ENCODE peak calls at places on chromosomes 13 and 19, in nine cellular contexts. V is GM13976, Q is upper lobe of right lung, A is OCI-LY7, R is brain microvascular endothelial cell, B is endothelial cell, O is psoas muscle, G is endothelial cell of umbilical vein, Y is neural progenitor cell. J is an unnamed sample.

GRCh38 chr13:22846551-22846950 is 334.2 kb upstream of the SGCG start:
- DNase-seq in V (no peak), Q (no peak), A (no peak), R (no peak), B (no peak), O (no peak), G (no peak), Y (no peak), J (no peak)

GRCh38 chr13:52158629-52159158 is 703 bp downstream of the NEK3 start:
- DNase-seq in V (no peak), Q (no peak), A (no peak), R (peak; percentile 12), B (no peak), O (peak; percentile 27), G (peak; percentile 2), Y (no peak), J (no peak)

GRCh38 chr13:30274083-30274482 is 33.3 kb downstream of the KATNAL1 start:
- DNase-seq in V (no peak), Q (no peak), A (no peak), R (no peak), B (no peak), O (no peak), G (no peak), Y (no peak), J (no peak)

GRCh38 chr19:7109678-7110289 is 40.3 kb downstream of the ZNF557 start:
- DNase-seq in V (no peak), Q (no peak), A (no peak), R (peak; percentile 3), B (no peak), O (no peak), G (no peak), Y (peak; percentile 73), J (no peak)

GRCh38 chr13:44543424-44543823 is 32.7 kb downstream of the TSC22D1 start:
- DNase-seq in V (no peak), Q (no peak), A (no peak), R (no peak), B (no peak), O (no peak), G (no peak), Y (no peak), J (no peak)

GRCh38 chr13:65843314-65843731 is 1386.8 kb downstream of the PCDH9 start:
- DNase-seq in V (no peak), Q (no peak), A (no peak), R (no peak), B (no peak), O (no peak), G (no peak), Y (no peak), J (no peak)

GRCh38 chr13:72985610-72986009 is 73.2 kb upstream of the KLF5 start:
- DNase-seq in V (no peak), Q (no peak), A (no peak), R (no peak), B (no peak), O (no peak), G (no peak), Y (no peak), J (no peak)

GRCh38 chr13:102197193-102197592 is 204.7 kb downstream of the FGF14 start:
- DNase-seq in V (no peak), Q (no peak), A (no peak), R (no peak), B (peak; percentile 14), O (no peak), G (no peak), Y (peak; percentile 28), J (no peak)

GRCh38 chr19:7393459-7393858 is 44.7 kb downstream of the ARHGEF18 start:
- DNase-seq in V (no peak), Q (no peak), A (no peak), R (no peak), B (no peak), O (no peak), G (no peak), Y (no peak), J (no peak)

GRCh38 chr13:33746867-33747266 is 71.1 kb upstream of the RFC3 start:
- DNase-seq in V (no peak), Q (no peak), A (no peak), R (no peak), B (no peak), O (no peak), G (no peak), Y (no peak), J (no peak)

GRCh38 chr19:48913114-48913513 is 13.0 kb downstream of the NUCB1 start:
- DNase-seq in V (peak; percentile 56), Q (no peak), A (peak; percentile 63), R (no peak), B (no peak), O (no peak), G (no peak), Y (peak; percentile 59), J (no peak)

GRCh38 chr13:73656863-73657262 is 477.3 kb downstream of the KLF12 start:
- DNase-seq in V (no peak), Q (no peak), A (no peak), R (no peak), B (no peak), O (no peak), G (no peak), Y (no peak), J (no peak)

GRCh38 chr13:109389892-109390345 is 396.5 kb downstream of the IRS2 start:
- DNase-seq in V (no peak), Q (no peak), A (no peak), R (no peak), B (no peak), O (no peak), G (no peak), Y (no peak), J (no peak)

GRCh38 chr19:1259873-1260748 is 9.0 kb upstream of the CIRBP start:
- DNase-seq in V (no peak), Q (peak; percentile 82), A (peak; percentile 64), R (no peak), B (no peak), O (peak; percentile 60), G (peak; percentile 24), Y (peak; percentile 37), J (no peak)

GRCh38 chr13:46288570-46289259 is 77.0 kb downstream of the LRRC63 start:
- DNase-seq in V (peak; percentile 59), Q (no peak), A (peak; percentile 67), R (peak; percentile 36), B (peak; percentile 12), O (no peak), G (peak; percentile 50), Y (peak; percentile 68), J (no peak)

GRCh38 chr13:46286972-46287371 is 75.2 kb downstream of the LRRC63 start:
- DNase-seq in V (no peak), Q (no peak), A (no peak), R (no peak), B (no peak), O (no peak), G (no peak), Y (no peak), J (no peak)

GRCh38 chr13:46289260-46289955 is 77.7 kb downstream of the LRRC63 start:
- DNase-seq in V (no peak), Q (no peak), A (no peak), R (no peak), B (no peak), O (no peak), G (no peak), Y (no peak), J (no peak)
- TF ChIP-seq CTCF in V (no peak), Q (no peak), A (peak; percentile 58), R (no peak), B (peak; percentile 40), O (no peak), G (no peak), Y (no peak), J (no peak)

DNA sequence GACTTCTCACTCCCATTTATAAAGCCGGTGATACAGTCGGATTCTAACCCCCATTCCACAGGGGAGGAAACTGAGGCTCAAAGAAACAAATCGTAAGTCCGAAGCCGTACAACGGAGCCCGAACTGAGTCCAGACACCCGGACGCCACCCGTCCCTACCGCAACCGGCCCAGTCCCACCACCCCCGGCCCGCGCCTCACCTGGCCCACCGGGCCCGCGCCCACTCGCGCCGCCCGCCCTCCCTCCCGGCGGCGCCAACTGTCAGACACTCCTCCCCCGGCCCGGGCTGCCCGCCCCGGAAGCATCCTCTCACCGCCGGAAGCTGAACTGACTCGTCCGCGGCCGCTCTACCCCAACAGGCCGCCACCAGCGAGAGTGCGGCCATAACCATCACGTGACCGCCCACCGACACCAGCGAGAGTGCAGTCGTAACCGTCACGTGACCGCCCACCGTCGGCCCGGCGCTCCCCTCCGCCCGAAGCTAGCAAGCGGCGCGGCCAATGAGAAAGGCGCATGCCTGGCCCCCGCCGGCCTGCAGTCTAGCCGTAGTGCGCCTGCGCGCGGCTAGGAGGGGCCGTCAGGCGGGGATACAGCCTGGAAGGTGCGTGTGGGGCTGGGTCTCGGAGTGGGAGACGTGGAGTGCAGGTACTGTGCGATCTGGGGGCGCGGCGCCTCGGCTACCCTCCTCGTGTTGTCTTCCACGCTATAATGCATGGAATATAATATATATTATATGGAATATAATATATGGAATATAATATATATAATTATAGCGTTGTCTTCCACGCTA is at the start of the genes C19orf47 and PLD3:
- DNase-seq in V (peak; percentile 100), Q (peak; percentile 100), A (peak; percentile 99), R (peak; percentile 99), B (peak; percentile 98), O (peak; percentile 99), G (peak; percentile 99), Y (peak; percentile 100), J (peak; percentile 100)
- TF ChIP-seq CTCF in V (peak; percentile 6), Q (no peak), A (no peak), R (no peak), B (no peak), O (no peak), G (no peak), Y (no peak), J (no peak)

DNA sequence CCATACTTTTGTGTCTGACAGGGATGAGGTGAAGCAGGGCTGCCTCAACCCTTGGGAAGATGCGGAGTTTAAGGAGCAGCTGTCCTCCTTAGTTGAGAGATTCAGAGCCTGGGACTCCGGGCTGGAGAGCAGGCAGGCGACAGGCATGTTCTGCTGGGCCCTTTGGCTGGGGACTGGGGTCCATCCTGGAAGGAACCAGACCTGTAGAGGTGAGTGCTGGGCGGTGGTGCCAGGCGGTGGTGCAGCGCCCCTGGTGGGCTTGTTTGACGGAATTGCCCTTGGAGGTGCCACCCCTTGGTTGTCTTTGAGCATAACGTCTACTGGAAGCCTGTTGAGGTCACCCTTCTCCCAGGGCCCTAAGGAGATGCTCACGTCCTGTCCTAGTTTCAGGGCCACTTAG is 20.6 kb upstream of the SLC15A1 start:
- DNase-seq in V (no peak), Q (no peak), A (peak; percentile 8), R (no peak), B (no peak), O (no peak), G (no peak), Y (no peak), J (no peak)
- TF ChIP-seq CTCF in V (no peak), Q (no peak), A (peak; percentile 56), R (peak; percentile 27), B (no peak), O (no peak), G (no peak), Y (peak; percentile 29), J (no peak)

GRCh38 chr13:27942972-27943371 is 23.2 kb downstream of the PDX1 start:
- DNase-seq in V (no peak), Q (no peak), A (no peak), R (no peak), B (no peak), O (no peak), G (no peak), Y (no peak), J (no peak)

DNA sequence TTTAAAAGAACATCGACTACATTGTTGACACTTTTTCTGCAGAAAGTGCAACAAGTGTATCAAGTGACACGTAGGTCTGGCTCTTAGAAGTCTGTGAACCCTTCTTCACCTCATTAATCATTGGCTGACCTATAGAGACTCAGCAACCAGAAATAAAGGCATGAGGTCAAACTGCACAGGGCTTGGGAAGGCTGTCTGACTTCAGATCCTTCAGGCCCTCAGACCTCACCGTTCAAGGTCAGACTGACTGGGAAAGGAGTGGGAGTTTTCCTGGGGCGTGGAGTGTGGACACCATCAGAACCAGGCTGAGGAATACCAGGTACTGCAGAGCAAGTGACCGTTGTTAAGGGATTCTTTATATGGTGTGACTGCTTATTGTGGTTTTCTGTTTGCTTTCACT is 24.2 kb downstream of the PDX1 start:
- DNase-seq in V (no peak), Q (no peak), A (no peak), R (no peak), B (no peak), O (no peak), G (no peak), Y (no peak), J (no peak)
- TF ChIP-seq CTCF in V (no peak), Q (no peak), A (no peak), R (no peak), B (no peak), O (no peak), G (no peak), Y (no peak), J (no peak)

J was measured in mesothelial cell of epicardium.